ENCODE peak calls at places on chromosomes 1 and 21, in eight cellular contexts. Z is CD8-positive, alpha-beta memory T cell; T is CD8-positive, alpha-beta T cell; U is adrenal gland; K is neuronal stem cell; E is SJSA1; O is pancreas; J is fibroblast of lung. A is an unnamed sample.

GRCh38 chr1:223341111-223341510 is 22.9 kb downstream of the SUSD4 start:
- DNase-seq in Z (no peak), T (no peak), U (peak; percentile 20), K (no peak), E (no peak), O (peak; percentile 45), J (peak; percentile 82), A (no peak)

GRCh38 chr1:165494949-165495810 is 48.6 kb upstream of the LRRC52 start:
- DNase-seq in Z (no peak), T (no peak), U (no peak), K (no peak), E (no peak), O (no peak), J (no peak), A (no peak)

GRCh38 chr1:203682401-203683383 is 56.1 kb downstream of the ATP2B4 start:
- DNase-seq in Z (peak; percentile 38), T (peak; percentile 38), U (no peak), K (no peak), E (no peak), O (no peak), J (no peak), A (no peak)

GRCh38 chr1:27883536-27884181 is 11.3 kb downstream of the THEMIS2 start:
- DNase-seq in Z (no peak), T (peak; percentile 9), U (no peak), K (no peak), E (no peak), O (no peak), J (no peak), A (no peak)

GRCh38 chr1:217010253-217010652 is 287.0 kb upstream of the ESRRG start:
- DNase-seq in Z (no peak), T (no peak), U (no peak), K (no peak), E (no peak), O (no peak), J (no peak), A (no peak)

GRCh38 chr1:172351761-172352161 is 68.7 kb upstream of the C1orf105 start:
- DNase-seq in Z (no peak), T (no peak), U (peak; percentile 18), K (no peak), E (peak; percentile 23), O (no peak), J (peak; percentile 82), A (no peak)

GRCh38 chr1:184945678-184946412 is 28.5 kb downstream of the NIBAN1 start:
- DNase-seq in Z (no peak), T (no peak), U (no peak), K (no peak), E (no peak), O (no peak), J (no peak), A (no peak)

GRCh38 chr1:12040457-12041051 is 21.3 kb downstream of the MIIP start:
- DNase-seq in Z (no peak), T (no peak), U (no peak), K (peak; percentile 17), E (peak; percentile 65), O (no peak), J (peak; percentile 97), A (no peak)

GRCh38 chr1:118304722-118305344 is 119.8 kb upstream of the SPAG17 start:
- DNase-seq in Z (no peak), T (no peak), U (no peak), K (peak; percentile 24), E (peak; percentile 5), O (no peak), J (peak; percentile 18), A (peak; percentile 93)

GRCh38 chr21:39669976-39670671 is 57.4 kb downstream of the B3GALT5 start:
- DNase-seq in Z (no peak), T (no peak), U (no peak), K (no peak), E (no peak), O (no peak), J (no peak), A (no peak)

GRCh38 chr1:155976913-155977606 is 1.3 kb downstream of the ARHGEF2 start:
- DNase-seq in Z (no peak), T (no peak), U (no peak), K (no peak), E (no peak), O (no peak), J (no peak), A (no peak)

GRCh38 chr1:7153464-7153863 is 368.2 kb downstream of the CAMTA1 start:
- DNase-seq in Z (no peak), T (no peak), U (no peak), K (no peak), E (no peak), O (no peak), J (no peak), A (no peak)

GRCh38 chr1:206445116-206445515 is 25.2 kb upstream of the IKBKE start:
- DNase-seq in Z (no peak), T (no peak), U (peak; percentile 89), K (no peak), E (no peak), O (peak; percentile 80), J (peak; percentile 67), A (no peak)

GRCh38 chr1:9658186-9658585 is 6.7 kb downstream of the PIK3CD start:
- DNase-seq in Z (no peak), T (no peak), U (no peak), K (no peak), E (no peak), O (no peak), J (no peak), A (no peak)

GRCh38 chr21:41580758-41581554 is 73.0 kb upstream of the TMPRSS2 start:
- DNase-seq in Z (no peak), T (no peak), U (no peak), K (peak; percentile 14), E (no peak), O (peak; percentile 3), J (no peak), A (no peak)

GRCh38 chr1:167627865-167628641 is 2.0 kb upstream of the RCSD1 start:
- DNase-seq in Z (peak; percentile 60), T (peak; percentile 62), U (no peak), K (no peak), E (no peak), O (no peak), J (peak; percentile 19), A (no peak)

GRCh38 chr1:33433509-33434362 is 2.8 kb upstream of the PHC2 start:
- DNase-seq in Z (no peak), T (no peak), U (peak; percentile 93), K (no peak), E (peak; percentile 91), O (peak; percentile 45), J (peak; percentile 99), A (no peak)

GRCh38 chr21:39519835-39520234 is 68.1 kb downstream of the SH3BGR start:
- DNase-seq in Z (no peak), T (no peak), U (no peak), K (no peak), E (no peak), O (no peak), J (no peak), A (no peak)

GRCh38 chr1:29305943-29306342 is 69.6 kb downstream of the PTPRU start:
- DNase-seq in Z (no peak), T (no peak), U (no peak), K (no peak), E (no peak), O (no peak), J (no peak), A (no peak)

GRCh38 chr1:71364236-71364635 is 283.4 kb upstream of the ZRANB2 start:
- DNase-seq in Z (no peak), T (no peak), U (no peak), K (no peak), E (no peak), O (no peak), J (peak; percentile 44), A (no peak)

GRCh38 chr21:7933923-7934322 is 2587.5 kb upstream of the TPTE start:
- DNase-seq in Z (no peak), T (no peak), U (no peak), K (no peak), E (no peak), O (no peak), J (no peak), A (no peak)
- H3K9me3 ChIP-seq in Z (peaks cover 66% of the 10 kb centered on the region), T (peaks cover 24% of the 10 kb centered on the region), U (no peaks in the 10 kb centered on the region), K (peaks cover 10% of the 10 kb centered on the region), E (peaks cover 3% of the 10 kb centered on the region), O (peaks cover 11% of the 10 kb centered on the region), J (peaks cover 20% of the 10 kb centered on the region), A (peaks cover 70% of the 10 kb centered on the region)

DNA sequence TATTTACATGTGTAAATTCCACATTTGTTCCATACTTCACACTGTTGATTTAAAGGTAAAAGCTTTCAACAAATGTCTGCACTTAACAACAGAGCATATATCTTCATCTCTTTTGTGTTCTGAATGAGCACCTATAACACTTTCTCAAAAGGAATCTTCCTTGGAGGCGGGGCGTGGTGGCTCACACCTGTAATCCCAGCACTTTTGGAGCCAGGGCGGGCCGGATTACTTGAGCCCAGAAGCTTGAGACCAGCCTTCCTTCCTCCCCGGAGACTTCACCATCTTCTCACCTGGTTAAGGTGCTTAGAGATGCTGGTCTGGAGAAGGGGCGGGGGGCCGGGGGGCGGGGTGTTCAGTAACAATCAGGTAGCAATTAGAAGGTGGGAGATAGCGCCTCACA is 16.5 kb downstream of the RYR2 start:
- DNase-seq in Z (no peak), T (no peak), U (no peak), K (no peak), E (no peak), O (no peak), J (no peak), A (no peak)
- H3K4me1 ChIP-seq in Z (no peaks in the 10 kb centered on the region), T (no peaks in the 10 kb centered on the region), U (no peaks in the 10 kb centered on the region), K (no peaks in the 10 kb centered on the region), E (no peaks in the 10 kb centered on the region), O (no peaks in the 10 kb centered on the region), J (no peaks in the 10 kb centered on the region), A (no peaks in the 10 kb centered on the region)

GRCh38 chr1:3038571-3039181 is 17.4 kb downstream of the ACTRT2 start:
- DNase-seq in Z (no peak), T (no peak), U (no peak), K (no peak), E (no peak), O (no peak), J (no peak), A (no peak)
- H3K27me3 ChIP-seq in Z (no peaks in the 10 kb centered on the region), T (no peaks in the 10 kb centered on the region), U (peaks cover 20% of the 10 kb centered on the region), K (no peaks in the 10 kb centered on the region), E (no peaks in the 10 kb centered on the region), O (no peaks in the 10 kb centered on the region), J (no peaks in the 10 kb centered on the region), A (peaks cover 68% of the 10 kb centered on the region)

GRCh38 chr1:49234988-49235387 is 458.3 kb upstream of the BEND5 start:
- DNase-seq in Z (no peak), T (no peak), U (no peak), K (no peak), E (no peak), O (no peak), J (no peak), A (no peak)

GRCh38 chr1:49225464-49225863 is 448.8 kb upstream of the BEND5 start:
- DNase-seq in Z (no peak), T (no peak), U (no peak), K (no peak), E (no peak), O (peak; percentile 13), J (no peak), A (no peak)

GRCh38 chr1:49226758-49227157 is 450.1 kb upstream of the BEND5 start:
- DNase-seq in Z (no peak), T (no peak), U (peak; percentile 61), K (no peak), E (no peak), O (no peak), J (no peak), A (no peak)

DNA sequence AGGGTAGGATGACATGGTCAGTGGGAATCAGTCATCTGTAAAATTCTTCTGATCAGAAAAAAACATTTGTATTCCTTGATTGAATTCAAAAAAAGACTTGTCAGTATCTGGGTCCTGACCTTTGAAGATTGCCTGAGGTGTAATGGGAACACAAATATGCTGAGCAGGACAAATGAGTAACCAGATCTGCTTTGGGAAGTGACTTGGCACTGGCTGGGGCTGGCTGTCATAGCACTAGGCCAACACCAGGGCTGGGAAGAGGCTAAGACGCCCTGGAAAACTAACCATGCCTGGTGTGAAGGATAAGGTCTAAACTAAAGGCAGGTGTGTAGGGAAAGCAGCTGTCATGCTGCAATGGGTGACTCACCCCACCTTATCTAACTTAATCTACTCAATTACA is 452.9 kb upstream of the BEND5 start:
- DNase-seq in Z (no peak), T (no peak), U (peak; percentile 2), K (no peak), E (no peak), O (peak; percentile 19), J (peak; percentile 0), A (no peak)
- H3K9me3 ChIP-seq in Z (no peaks in the 10 kb centered on the region), T (no peaks in the 10 kb centered on the region), U (no peaks in the 10 kb centered on the region), K (no peaks in the 10 kb centered on the region), E (no peaks in the 10 kb centered on the region), O (no peaks in the 10 kb centered on the region), J (no peaks in the 10 kb centered on the region), A (no peaks in the 10 kb centered on the region)

A was measured in HAP-1.